ENCODE peak calls at places on chromosome 6, in four cellular contexts. One of them, this sample, is unnamed.

GRCh38 chr6:15364401-15365037 is 118.7 kb downstream of the JARID2 start:
- DNase-seq in SK-N-MC: peak
- DNase-seq in caudate nucleus: no peak
- DNase-seq in NCI-H774: no peak
- DNase-seq in this sample: no peak

GRCh38 chr6:84392292-84392691 is 164.8 kb upstream of the CEP162 start:
- DNase-seq in SK-N-MC: no peak
- DNase-seq in caudate nucleus: no peak
- DNase-seq in NCI-H774: no peak
- DNase-seq in this sample: no peak

GRCh38 chr6:112232845-112233256 is 21.5 kb downstream of the LAMA4 start:
- DNase-seq in SK-N-MC: no peak
- DNase-seq in caudate nucleus: no peak
- DNase-seq in NCI-H774: no peak
- DNase-seq in this sample: no peak

GRCh38 chr6:150403458-150404245 is 34.8 kb downstream of the IYD start:
- DNase-seq in SK-N-MC: no peak
- DNase-seq in caudate nucleus: no peak
- DNase-seq in NCI-H774: no peak
- DNase-seq in this sample: no peak

GRCh38 chr6:90537723-90538407 is 49.0 kb downstream of the MAP3K7 start:
- DNase-seq in SK-N-MC: no peak
- DNase-seq in caudate nucleus: no peak
- DNase-seq in NCI-H774: no peak
- DNase-seq in this sample: no peak

GRCh38 chr6:82331031-82331773 is 32.4 kb upstream of the TPBG start:
- DNase-seq in SK-N-MC: peak
- DNase-seq in caudate nucleus: no peak
- DNase-seq in NCI-H774: no peak
- DNase-seq in this sample: no peak

GRCh38 chr6:129104560-129104959 is 221.6 kb downstream of the LAMA2 start:
- DNase-seq in SK-N-MC: no peak
- DNase-seq in caudate nucleus: no peak
- DNase-seq in NCI-H774: no peak
- DNase-seq in this sample: no peak

GRCh38 chr6:75934643-75935472 is 137.6 kb downstream of the IMPG1 start:
- DNase-seq in SK-N-MC: peak
- DNase-seq in caudate nucleus: peak
- DNase-seq in NCI-H774: peak
- DNase-seq in this sample: no peak

GRCh38 chr6:20271818-20272217 is 59.5 kb upstream of the MBOAT1 start:
- DNase-seq in SK-N-MC: no peak
- DNase-seq in caudate nucleus: no peak
- DNase-seq in NCI-H774: no peak
- DNase-seq in this sample: no peak

GRCh38 chr6:134436281-134436815 is 118.4 kb upstream of the SGK1 start:
- DNase-seq in SK-N-MC: no peak
- DNase-seq in caudate nucleus: peak
- DNase-seq in NCI-H774: no peak
- DNase-seq in this sample: no peak

GRCh38 chr6:140371360-140371870 is 997.0 kb upstream of the CITED2 start:
- DNase-seq in SK-N-MC: peak
- DNase-seq in caudate nucleus: no peak
- DNase-seq in NCI-H774: no peak
- DNase-seq in this sample: no peak

GRCh38 chr6:36769676-36770499 is 69.4 kb downstream of the CPNE5 start:
- DNase-seq in SK-N-MC: no peak
- DNase-seq in caudate nucleus: no peak
- DNase-seq in NCI-H774: no peak
- DNase-seq in this sample: no peak

GRCh38 chr6:142935553-142936517 is 9.1 kb downstream of the HIVEP2 start:
- DNase-seq in SK-N-MC: no peak
- DNase-seq in caudate nucleus: no peak
- DNase-seq in NCI-H774: no peak
- DNase-seq in this sample: no peak

GRCh38 chr6:74167951-74168350 is 471.9 kb downstream of the CD109 start:
- DNase-seq in SK-N-MC: no peak
- DNase-seq in caudate nucleus: no peak
- DNase-seq in NCI-H774: no peak
- DNase-seq in this sample: no peak

GRCh38 chr6:150409576-150410066 is 40.8 kb downstream of the IYD start:
- DNase-seq in SK-N-MC: no peak
- DNase-seq in caudate nucleus: no peak
- DNase-seq in NCI-H774: no peak
- DNase-seq in this sample: no peak

GRCh38 chr6:14040042-14040441 is 77.5 kb upstream of the CD83 start:
- DNase-seq in SK-N-MC: no peak
- DNase-seq in caudate nucleus: no peak
- DNase-seq in NCI-H774: no peak
- DNase-seq in this sample: no peak

GRCh38 chr6:52016918-52017748 is 70.3 kb downstream of the PKHD1 start:
- DNase-seq in SK-N-MC: no peak
- DNase-seq in caudate nucleus: no peak
- DNase-seq in NCI-H774: peak
- DNase-seq in this sample: no peak

GRCh38 chr6:110664933-110665332 is 150.3 kb downstream of the CDK19 start:
- DNase-seq in SK-N-MC: no peak
- DNase-seq in caudate nucleus: no peak
- DNase-seq in NCI-H774: no peak
- DNase-seq in this sample: no peak

GRCh38 chr6:70586114-70586513 is 19.4 kb downstream of the SDHAF4 start:
- DNase-seq in SK-N-MC: no peak
- DNase-seq in caudate nucleus: no peak
- DNase-seq in NCI-H774: no peak
- DNase-seq in this sample: no peak

GRCh38 chr6:19454999-19455392 is 382.2 kb upstream of the ID4 start:
- DNase-seq in SK-N-MC: no peak
- DNase-seq in caudate nucleus: no peak
- DNase-seq in NCI-H774: no peak
- DNase-seq in this sample: no peak

GRCh38 chr6:77034161-77034560 is 429.1 kb downstream of the HTR1B start:
- DNase-seq in SK-N-MC: no peak
- DNase-seq in caudate nucleus: no peak
- DNase-seq in NCI-H774: no peak
- DNase-seq in this sample: no peak

GRCh38 chr6:106141441-106142237 is 55.5 kb downstream of the PRDM1 start:
- DNase-seq in SK-N-MC: no peak
- DNase-seq in caudate nucleus: no peak
- DNase-seq in NCI-H774: no peak
- DNase-seq in this sample: no peak

GRCh38 chr6:3328145-3328544 is 69.4 kb downstream of the PSMG4 start:
- DNase-seq in SK-N-MC: no peak
- DNase-seq in caudate nucleus: no peak
- DNase-seq in NCI-H774: no peak
- DNase-seq in this sample: no peak

GRCh38 chr6:69624944-69625343 is 171.9 kb downstream of the LMBRD1 start:
- DNase-seq in SK-N-MC: no peak
- DNase-seq in caudate nucleus: no peak
- DNase-seq in NCI-H774: no peak
- DNase-seq in this sample: no peak

GRCh38 chr6:51541847-51542246 is 545.6 kb downstream of the PKHD1 start:
- DNase-seq in SK-N-MC: peak
- DNase-seq in caudate nucleus: no peak
- DNase-seq in NCI-H774: no peak
- DNase-seq in this sample: no peak

GRCh38 chr6:20092071-20092566 is 120.2 kb downstream of the MBOAT1 start:
- DNase-seq in SK-N-MC: peak
- DNase-seq in caudate nucleus: no peak
- DNase-seq in NCI-H774: peak
- DNase-seq in this sample: no peak

GRCh38 chr6:144811140-144811539 is 526.0 kb downstream of the UTRN start:
- DNase-seq in SK-N-MC: no peak
- DNase-seq in caudate nucleus: no peak
- DNase-seq in NCI-H774: no peak
- DNase-seq in this sample: no peak

GRCh38 chr6:68226460-68226859 is 408.6 kb upstream of the ADGRB3 start:
- DNase-seq in SK-N-MC: no peak
- DNase-seq in caudate nucleus: no peak
- DNase-seq in NCI-H774: no peak
- DNase-seq in this sample: no peak

GRCh38 chr6:117264487-117265424 is 602 bp upstream of the VGLL2 start:
- DNase-seq in SK-N-MC: no peak
- DNase-seq in caudate nucleus: no peak
- DNase-seq in NCI-H774: peak
- DNase-seq in this sample: no peak

GRCh38 chr6:2764610-2765165 is 505 bp upstream of the WRNIP1 start:
- DNase-seq in SK-N-MC: peak
- DNase-seq in caudate nucleus: peak
- DNase-seq in NCI-H774: peak
- DNase-seq in this sample: no peak

GRCh38 chr6:32983964-32984638 is 15.7 kb downstream of the BRD2 start:
- DNase-seq in SK-N-MC: no peak
- DNase-seq in caudate nucleus: no peak
- DNase-seq in NCI-H774: no peak
- DNase-seq in this sample: no peak

GRCh38 chr6:35203152-35203670 is 10.5 kb upstream of the SCUBE3 start:
- DNase-seq in SK-N-MC: no peak
- DNase-seq in caudate nucleus: no peak
- DNase-seq in NCI-H774: no peak
- DNase-seq in this sample: no peak

GRCh38 chr6:29702519-29703103 is 20.6 kb upstream of the HLA-F start:
- DNase-seq in SK-N-MC: no peak
- DNase-seq in caudate nucleus: no peak
- DNase-seq in NCI-H774: no peak
- DNase-seq in this sample: no peak

GRCh38 chr6:139474145-139475108 is 100.0 kb upstream of the CITED2 start:
- DNase-seq in SK-N-MC: peak
- DNase-seq in caudate nucleus: no peak
- DNase-seq in NCI-H774: peak
- DNase-seq in this sample: peak

GRCh38 chr6:97095466-97095865 is 170.9 kb downstream of the KLHL32 start:
- DNase-seq in SK-N-MC: no peak
- DNase-seq in caudate nucleus: no peak
- DNase-seq in NCI-H774: no peak
- DNase-seq in this sample: no peak

This sample was measured in hypothalamus.